ENCODE peak calls at places on chromosomes 12 and 14, in six cellular contexts. C, A, Y, T, U and W are unnamed samples.
A peak's percentile ranks its signal among the peaks of the same experiment; 100 is the strongest.

GRCh38 chr14:74985028-74985310 is 17.8 kb upstream of the EIF2B2 start:
- DNase-seq in A (no peak), Y (no peak), T (no peak), C (peak; percentile 55), U (no peak), W (no peak)

GRCh38 chr12:55922126-55922525 is 5.6 kb downstream of the PYM1 start:
- DNase-seq in T (no peak), C (no peak), Y (no peak), A (no peak), U (no peak), W (no peak)

GRCh38 chr14:25381498-25381897 is 331.6 kb upstream of the STXBP6 start:
- DNase-seq in C (no peak), A (no peak), T (peak; percentile 5), U (no peak), Y (no peak), W (no peak)

GRCh38 chr14:83838221-83838620 is 1691.7 kb upstream of the FLRT2 start:
- DNase-seq in A (no peak), T (no peak), Y (no peak), C (no peak), U (no peak), W (no peak)

GRCh38 chr12:91804533-91804932 is 341.1 kb downstream of the BTG1 start:
- DNase-seq in T (no peak), A (peak; percentile 12), U (peak; percentile 61), C (no peak), Y (no peak), W (no peak)

GRCh38 chr12:89574736-89575208 is 48.9 kb upstream of the POC1B start:
- DNase-seq in A (peak; percentile 12), T (peak; percentile 4), C (no peak), Y (no peak), U (peak; percentile 89), W (peak; percentile 67)

GRCh38 chr12:89267404-89267803 is 84.9 kb downstream of the DUSP6 start:
- DNase-seq in A (no peak), Y (no peak), U (no peak), T (no peak), C (no peak), W (no peak)

GRCh38 chr12:115155665-115156645 is 472.0 kb upstream of the TBX3 start:
- DNase-seq in T (no peak), A (peak; percentile 22), C (no peak), U (peak; percentile 99), Y (no peak), W (peak; percentile 67)

GRCh38 chr12:123305160-123305559 is 33.5 kb upstream of the CDK2AP1 start:
- DNase-seq in T (no peak), C (no peak), U (no peak), Y (no peak), A (no peak), W (no peak)

GRCh38 chr14:65465584-65465983 is 53.1 kb downstream of the FUT8 start:
- DNase-seq in C (no peak), U (no peak), T (no peak), A (no peak), Y (no peak), W (no peak)

GRCh38 chr14:63573579-63573978 is 30.4 kb upstream of the PPP2R5E start:
- DNase-seq in C (no peak), U (peak; percentile 59), T (no peak), A (no peak), Y (no peak), W (peak; percentile 19)

GRCh38 chr14:103488960-103489359 is 33.7 kb downstream of the CKB start:
- DNase-seq in T (no peak), A (no peak), C (no peak), U (peak; percentile 56), Y (no peak), W (peak; percentile 19)

GRCh38 chr12:91766454-91766853 is 379.2 kb downstream of the BTG1 start:
- DNase-seq in C (no peak), U (no peak), Y (no peak), A (no peak), T (no peak), W (no peak)

GRCh38 chr14:32224731-32225377 is 21.8 kb upstream of the RNU6-8 start:
- DNase-seq in C (peak; percentile 17), U (peak; percentile 71), A (no peak), T (no peak), Y (no peak), W (peak; percentile 59)

GRCh38 chr12:46406352-46407027 is 33.9 kb upstream of the SLC38A2 start:
- DNase-seq in C (no peak), Y (no peak), U (peak; percentile 87), A (no peak), T (no peak), W (no peak)

GRCh38 chr12:2967651-2968050 is 8.5 kb downstream of the TEAD4 start:
- DNase-seq in Y (no peak), U (no peak), C (no peak), A (no peak), T (no peak), W (no peak)

GRCh38 chr14:97713023-97713422 is 915.8 kb downstream of the VRK1 start:
- DNase-seq in T (no peak), C (no peak), A (peak; percentile 1), Y (no peak), U (peak; percentile 57), W (peak; percentile 2)

GRCh38 chr12:63862187-63863107 is 17.9 kb downstream of the SRGAP1 start:
- DNase-seq in Y (no peak), C (no peak), T (no peak), A (no peak), U (peak; percentile 39), W (peak; percentile 26)

GRCh38 chr12:91928501-91928900 is 217.1 kb downstream of the BTG1 start:
- DNase-seq in Y (no peak), T (no peak), A (no peak), U (no peak), C (no peak), W (no peak)

GRCh38 chr12:122994781-122995502 is 14.5 kb downstream of the ARL6IP4 start:
- DNase-seq in A (no peak), C (no peak), U (no peak), Y (no peak), T (no peak), W (no peak)

GRCh38 chr12:123421314-123421713 is 15.2 kb downstream of the RILPL2 start:
- DNase-seq in U (no peak), A (no peak), Y (no peak), C (no peak), T (no peak), W (no peak)

GRCh38 chr12:121804417-121805111 is 755 bp downstream of the SETD1B start:
- DNase-seq in A (no peak), U (no peak), T (peak; percentile 57), C (no peak), Y (no peak), W (peak; percentile 24)

GRCh38 chr12:84954415-84954814 is 41.8 kb upstream of the SLC6A15 start:
- DNase-seq in C (no peak), T (no peak), U (no peak), A (no peak), Y (no peak), W (no peak)

GRCh38 chr14:105039458-105040205 is 18.7 kb upstream of the CDCA4 start:
- DNase-seq in T (no peak), Y (no peak), A (no peak), C (no peak), U (no peak), W (no peak)

GRCh38 chr12:113655919-113656318 is 184.2 kb upstream of the LHX5 start:
- DNase-seq in C (no peak), T (no peak), U (no peak), A (no peak), Y (no peak), W (no peak)

GRCh38 chr12:19894049-19894448 is 454.8 kb downstream of the AEBP2 start:
- DNase-seq in T (no peak), U (peak; percentile 78), A (peak; percentile 6), Y (no peak), C (no peak), W (peak; percentile 70)

GRCh38 chr12:47818382-47818700 is 1.4 kb downstream of the HDAC7 start:
- DNase-seq in A (no peak), C (no peak), U (no peak), Y (no peak), T (peak; percentile 46), W (peak; percentile 47)

GRCh38 chr14:58640959-58641358 is 3.2 kb downstream of the DACT1 start:
- DNase-seq in C (no peak), T (no peak), Y (no peak), U (peak; percentile 30), A (no peak), W (no peak)

GRCh38 chr14:54803926-54804719 is 98.5 kb downstream of the GCH1 start:
- DNase-seq in U (no peak), T (no peak), C (no peak), Y (no peak), A (no peak), W (no peak)

GRCh38 chr12:56645201-56645716 is 525 bp downstream of the ATP5F1B start:
- DNase-seq in C (no peak), Y (no peak), A (no peak), U (no peak), T (peak; percentile 40), W (peak; percentile 18)

GRCh38 chr12:65608319-65608916 is 215.9 kb upstream of the HMGA2 start:
- DNase-seq in Y (no peak), A (no peak), T (no peak), C (no peak), U (peak; percentile 74), W (peak; percentile 68)

GRCh38 chr14:94640721-94641631 is 28.8 kb downstream of the SERPINA3 start:
- DNase-seq in C (no peak), Y (no peak), T (no peak), A (no peak), U (no peak), W (no peak)

GRCh38 chr12:100170313-100170858 is 27.7 kb upstream of the BLTP3B start:
- DNase-seq in A (no peak), Y (no peak), C (no peak), U (peak; percentile 6), T (no peak), W (no peak)

GRCh38 chr12:104494816-104495158 is 38.0 kb downstream of the CHST11 start:
- DNase-seq in U (no peak), T (no peak), A (no peak), C (no peak), Y (no peak), W (no peak)
- H3K4me3 ChIP-seq in U (no peak overlapping the region), T (no peak overlapping the region), A (no peak overlapping the region), C (no peak overlapping the region), Y (peak overlapping the region; percentile 6), W (peak overlapping the region; percentile 21)

GRCh38 chr12:49366652-49367380 is 446 bp upstream of the SPATS2 start:
- DNase-seq in Y (peak; percentile 94), A (no peak), C (peak; percentile 91), U (peak; percentile 94), T (peak; percentile 95), W (peak; percentile 94)
- TF ChIP-seq CTCF in Y (peak; percentile 30), A (no peak), C (no peak), U (peak; percentile 22), T (peak; percentile 19), W (peak; percentile 2)

GRCh38 chr14:69572634-69573135 is 2.0 kb downstream of the CCDC177 start:
- DNase-seq in U (no peak), C (no peak), A (no peak), Y (peak; percentile 61), T (no peak), W (no peak)
- H3K4me3 ChIP-seq in U (no peak overlapping the region), C (peak overlapping the region; percentile 44), A (no peak overlapping the region), Y (peak overlapping the region; percentile 44), T (no peak overlapping the region), W (no peak overlapping the region)

DNA sequence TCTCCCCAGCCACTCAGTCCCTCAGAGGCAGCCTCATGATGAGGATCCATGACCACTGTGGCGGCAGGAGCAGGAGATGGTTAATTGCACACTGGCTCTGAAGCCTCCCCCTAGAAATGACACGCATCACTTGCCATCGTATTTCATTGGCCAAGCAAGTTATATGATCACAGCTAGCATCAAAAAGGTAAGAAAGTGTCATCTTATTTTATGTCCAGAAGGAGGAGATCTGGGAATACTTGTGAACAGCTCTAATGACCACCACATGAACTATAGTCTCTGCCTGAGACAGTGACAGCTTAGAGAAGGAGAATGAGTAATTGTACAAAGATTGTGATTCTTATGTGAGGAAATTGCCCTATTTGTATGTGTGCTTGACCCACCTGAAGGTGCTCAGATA is 363.4 kb downstream of the NUAK1 start:
- DNase-seq in T (no peak), A (no peak), U (peak; percentile 69), Y (no peak), C (no peak), W (peak; percentile 54)
- TF ChIP-seq CTCF in T (no peak), A (peak; percentile 13), U (peak; percentile 8), Y (peak; percentile 5), C (no peak), W (peak; percentile 19)